ENCODE peak calls at places on chromosomes 16 and 17, in four cellular contexts. V is HFF-Myc, Q is right atrium auricular region, U is body of pancreas. K is an unnamed sample.

GRCh38 chr16:46688657-46689491 is at the start of gene VPS35:
- DNase-seq in V (peak), Q (peak), U (peak), K (peak)

GRCh38 chr16:70664325-70665112 is 18.2 kb downstream of the IL34 start:
- DNase-seq in V (no peak), Q (no peak), U (no peak), K (no peak)

GRCh38 chr16:5490499-5490898 is 392.9 kb upstream of the EEF2KMT start:
- DNase-seq in V (no peak), Q (no peak), U (peak), K (no peak)

GRCh38 chr17:8124350-8125195 is 667 bp upstream of the HES7 start:
- DNase-seq in V (no peak), Q (no peak), U (no peak), K (no peak)

GRCh38 chr16:70438325-70438982 is 446 bp downstream of the ST3GAL2 start:
- DNase-seq in V (no peak), Q (no peak), U (peak), K (no peak)

GRCh38 chr17:13140750-13141149 is 122.9 kb upstream of the ELAC2 start:
- DNase-seq in V (no peak), Q (no peak), U (no peak), K (no peak)

GRCh38 chr17:57675988-57676387 is 69.1 kb downstream of the CCDC182 start:
- DNase-seq in V (no peak), Q (peak), U (no peak), K (no peak)

GRCh38 chr17:82051776-82052637 is at the start of the genes GPS1 and RFNG:
- DNase-seq in V (no peak), Q (no peak), U (peak), K (no peak)

GRCh38 chr17:80232438-80232837 is 12.2 kb downstream of the SLC26A11 start:
- DNase-seq in V (no peak), Q (no peak), U (no peak), K (no peak)
- H3K4me3 ChIP-seq in V (no peak), Q (no peak), U (no peak), K (no peak)

GRCh38 chr16:88430185-88430523 is 22.9 kb upstream of the ZFPM1 start:
- DNase-seq in V (no peak), Q (no peak), U (no peak), K (no peak)
- H3K4me3 ChIP-seq in V (no peak), Q (peak), U (no peak), K (no peak)

DNA sequence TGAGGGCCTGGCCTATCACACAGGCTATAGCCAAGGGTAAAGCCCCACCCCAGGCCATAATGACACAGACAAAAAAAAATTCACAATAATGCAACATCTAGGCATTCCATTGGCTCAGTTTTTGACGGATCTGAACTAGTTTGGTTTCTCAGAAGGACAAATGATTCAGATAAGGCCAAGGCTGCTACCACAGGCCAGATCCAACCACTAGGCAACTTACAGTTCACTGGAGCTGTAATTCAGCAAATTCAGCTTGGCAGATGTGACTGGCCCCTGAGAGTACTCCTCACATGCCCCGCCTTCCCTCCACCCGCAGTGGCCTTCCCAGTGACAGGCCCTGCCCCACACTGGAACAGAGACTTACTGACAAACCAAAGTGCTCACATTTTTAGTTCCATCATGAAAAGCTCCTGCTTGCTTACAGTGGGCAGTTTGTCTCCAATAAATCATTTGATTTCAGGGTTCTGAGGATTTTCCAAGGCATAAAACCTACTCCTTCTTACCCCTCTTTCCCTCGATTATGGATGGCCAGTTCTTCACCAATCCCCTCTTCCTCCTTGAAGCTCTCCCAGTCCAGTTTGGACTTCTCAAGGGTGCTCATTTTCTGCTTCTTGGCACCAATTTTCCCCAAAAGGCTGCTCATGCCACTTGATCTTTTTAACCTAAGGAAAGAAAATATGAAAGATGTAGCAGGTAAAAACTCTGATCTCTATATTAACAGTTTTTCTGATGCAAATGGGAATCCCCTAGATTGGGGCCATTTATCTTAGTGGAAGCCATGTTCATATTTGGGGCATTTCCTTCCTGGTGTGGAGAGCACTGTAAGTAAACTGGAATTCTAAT is 53.3 kb upstream of the BCAR1 start:
- DNase-seq in V (peak), Q (peak), U (peak), K (peak)
- H3K4me3 ChIP-seq in V (no peak), Q (no peak), U (no peak), K (no peak)

GRCh38 chr16:66520406-66521194 is 29.3 kb downstream of the TK2 start:
- DNase-seq in V (no peak), Q (no peak), U (no peak), K (no peak)
- H3K4me3 ChIP-seq in V (no peak), Q (no peak), U (no peak), K (no peak)

GRCh38 chr16:529012-529575 is 1.6 kb downstream of the CAPN15 start:
- DNase-seq in V (no peak), Q (no peak), U (no peak), K (no peak)
- H3K4me3 ChIP-seq in V (peak), Q (peak), U (no peak), K (peak)

GRCh38 chr16:79261944-79262552 is 338.5 kb downstream of the MAF start:
- DNase-seq in V (no peak), Q (no peak), U (no peak), K (no peak)

GRCh38 chr16:79257958-79258490 is 342.5 kb downstream of the MAF start:
- DNase-seq in V (no peak), Q (peak), U (no peak), K (no peak)

GRCh38 chr16:79264237-79265104 is 336.1 kb downstream of the MAF start:
- DNase-seq in V (no peak), Q (no peak), U (no peak), K (no peak)

GRCh38 chr16:79265701-79266100 is 334.8 kb downstream of the MAF start:
- DNase-seq in V (no peak), Q (no peak), U (no peak), K (no peak)

DNA sequence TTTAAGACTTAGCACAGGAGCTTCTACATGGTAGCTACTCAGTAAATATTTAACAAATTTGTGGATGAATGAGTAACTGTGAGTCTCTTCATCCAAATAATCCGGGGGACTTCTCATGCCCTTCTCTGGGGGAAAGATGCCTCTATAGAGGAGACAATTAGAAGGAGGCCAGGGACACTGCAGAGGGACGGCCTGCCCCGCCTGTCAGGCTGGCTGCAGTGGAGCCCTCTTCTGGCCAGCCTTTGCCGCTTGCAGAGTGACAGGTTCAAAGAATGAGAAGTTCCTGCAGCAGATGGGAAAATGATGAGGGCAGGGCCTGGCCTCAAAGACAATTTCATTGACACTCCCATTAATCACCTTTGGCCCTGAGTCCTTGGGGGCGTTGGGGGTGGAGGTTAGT is 339.1 kb downstream of the MAF start:
- DNase-seq in V (no peak), Q (no peak), U (peak), K (no peak)
- H3K4me3 ChIP-seq in V (no peak), Q (no peak), U (no peak), K (no peak)

DNA sequence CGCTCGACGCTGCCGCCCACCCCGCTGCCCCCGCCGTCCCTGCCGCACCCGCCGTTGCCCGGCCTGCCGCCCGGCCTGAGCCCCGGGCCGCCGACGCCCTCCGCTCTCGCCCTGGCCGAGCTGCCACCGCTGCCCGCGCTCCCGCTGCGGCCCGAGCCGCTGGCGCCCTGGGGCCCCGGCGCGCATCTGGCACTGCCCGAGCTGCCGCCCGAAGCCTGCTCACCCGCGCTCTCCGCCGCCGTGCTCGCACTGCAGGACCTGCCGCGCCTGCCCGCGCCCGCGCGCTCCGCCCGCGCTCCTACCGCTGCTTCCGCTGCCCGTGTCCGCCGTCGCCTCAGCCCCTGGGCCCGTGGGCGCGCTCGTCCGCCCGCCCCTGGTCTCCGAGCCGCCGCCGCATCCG is 8.4 kb upstream of the CLDN9 start:
- DNase-seq in V (no peak), Q (no peak), U (no peak), K (no peak)
- H3K4me3 ChIP-seq in V (no peak), Q (no peak), U (no peak), K (peak)

DNA sequence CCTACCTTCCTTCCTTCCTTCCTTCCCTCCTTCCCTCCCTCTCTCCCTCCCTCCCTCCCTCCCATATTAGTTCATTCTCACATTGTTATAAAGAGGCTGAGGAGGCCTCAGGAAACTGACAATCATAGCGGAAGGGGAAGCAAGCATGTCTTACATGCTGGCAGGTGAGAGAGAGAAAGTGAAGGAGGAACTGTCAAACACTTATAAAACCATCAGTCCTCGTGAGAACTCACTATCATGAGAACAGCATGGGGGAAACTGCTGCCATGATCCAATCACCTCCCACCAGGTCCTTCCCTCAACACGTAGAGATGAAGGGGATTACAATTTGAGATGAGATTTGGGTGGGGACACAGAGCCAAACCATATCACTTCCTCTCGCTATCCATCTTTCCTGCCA is 281.6 kb upstream of the FOXF1 start:
- DNase-seq in V (no peak), Q (no peak), U (no peak), K (no peak)
- H3K4me3 ChIP-seq in V (no peak), Q (no peak), U (no peak), K (no peak)